ENCODE peak calls at places on chromosomes 12 and 14, in nine cellular contexts. D, H, Q, X, I, V, U, M and G are unnamed samples. For H3K9me2, the result is how much of the 10 kb centered on the place peaks cover.

GRCh38 chr12:57899010-57899662 is 42.2 kb upstream of the ATP23 start:
- DNase-seq in D (no peak), H (peak), Q (peak), X (peak), I (peak), V (peak), U (no peak), M (no peak), G (peak)

GRCh38 chr14:74144789-74145188 is 60.0 kb downstream of the LIN52 start:
- DNase-seq in D (no peak), H (no peak), Q (no peak), X (no peak), I (no peak), V (no peak), U (no peak), M (peak), G (no peak)

GRCh38 chr12:52139579-52140062 is 52.2 kb downstream of the KRT80 start:
- DNase-seq in D (no peak), H (peak), Q (peak), X (peak), I (peak), V (peak), U (peak), M (peak), G (peak)

GRCh38 chr12:52130695-52131094 is 51.2 kb downstream of the SMIM41 start:
- DNase-seq in D (no peak), H (no peak), Q (no peak), X (no peak), I (no peak), V (no peak), U (peak), M (no peak), G (no peak)

GRCh38 chr14:102215071-102215470 is 75.4 kb downstream of the WDR20 start:
- DNase-seq in D (no peak), H (no peak), Q (no peak), X (peak), I (no peak), V (peak), U (no peak), M (no peak), G (no peak)

GRCh38 chr12:114762490-114763110 is 78.6 kb upstream of the TBX3 start:
- DNase-seq in D (no peak), H (no peak), Q (no peak), X (no peak), I (no peak), V (no peak), U (no peak), M (no peak), G (no peak)

GRCh38 chr14:99026471-99026870 is 245.5 kb downstream of the BCL11B start:
- DNase-seq in D (peak), H (no peak), Q (peak), X (no peak), I (no peak), V (peak), U (no peak), M (no peak), G (peak)

GRCh38 chr12:125981610-125982253 is 916.5 kb downstream of the AACS start:
- DNase-seq in D (no peak), H (no peak), Q (no peak), X (no peak), I (no peak), V (no peak), U (no peak), M (peak), G (no peak)

GRCh38 chr12:66719862-66720261 is 41.0 kb upstream of the GRIP1 start:
- DNase-seq in D (no peak), H (no peak), Q (no peak), X (no peak), I (no peak), V (no peak), U (no peak), M (no peak), G (no peak)

GRCh38 chr12:66714709-66715108 is 35.8 kb upstream of the GRIP1 start:
- DNase-seq in D (no peak), H (no peak), Q (no peak), X (no peak), I (no peak), V (no peak), U (no peak), M (no peak), G (no peak)

GRCh38 chr12:66713984-66714383 is 35.1 kb upstream of the GRIP1 start:
- DNase-seq in D (no peak), H (peak), Q (no peak), X (no peak), I (no peak), V (no peak), U (no peak), M (no peak), G (no peak)

GRCh38 chr12:66716522-66716921 is 37.6 kb upstream of the GRIP1 start:
- DNase-seq in D (no peak), H (no peak), Q (no peak), X (no peak), I (no peak), V (no peak), U (no peak), M (no peak), G (no peak)

GRCh38 chr12:66717049-66717448 is 38.2 kb upstream of the GRIP1 start:
- DNase-seq in D (no peak), H (no peak), Q (no peak), X (no peak), I (no peak), V (peak), U (no peak), M (no peak), G (no peak)
- H3K9me2 ChIP-seq in D (under half), H (under half), Q (under half), X (under half), I (under half), V (under half), U (under half), M (under half), G (under half)

GRCh38 chr14:67532998-67533753 is at the start of gene PLEKHH1:
- DNase-seq in D (peak), H (peak), Q (no peak), X (peak), I (peak), V (peak), U (peak), M (peak), G (peak)
- H2AFZ ChIP-seq in D (peak), H (peak), Q (no peak), X (peak), I (peak), V (peak), U (peak), M (peak), G (peak)

DNA sequence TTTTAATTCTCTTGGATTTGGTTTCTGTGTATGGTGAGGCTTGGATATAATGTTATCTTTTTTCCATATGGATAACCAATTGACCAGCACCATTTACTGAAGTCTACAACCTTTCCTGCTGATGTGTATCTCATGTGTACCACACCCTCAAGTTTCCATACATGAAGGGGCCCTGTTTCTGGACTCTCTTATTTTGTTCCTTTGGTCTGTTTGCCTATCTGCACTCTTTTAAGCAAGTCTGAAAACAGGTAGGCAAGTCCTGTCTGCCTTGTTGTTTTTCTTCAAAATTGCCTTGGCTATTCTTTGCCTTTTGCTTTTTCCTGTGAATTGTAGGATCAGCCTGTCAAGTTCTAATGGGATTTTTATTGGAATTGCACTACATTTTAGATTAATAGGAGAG is 44.6 kb downstream of the MAX start:
- DNase-seq in D (no peak), H (no peak), Q (no peak), X (no peak), I (no peak), V (no peak), U (no peak), M (no peak), G (no peak)
- H3K9me2 ChIP-seq in D (under half), H (under half), Q (under half), X (under half), I (under half), V (under half), U (under half), M (under half), G (under half)

GRCh38 chr12:68521321-68521839 is 89.3 kb upstream of the RAP1B start:
- DNase-seq in D (no peak), H (no peak), Q (no peak), X (peak), I (no peak), V (peak), U (no peak), M (peak), G (no peak)
- H2AFZ ChIP-seq in D (peak), H (no peak), Q (no peak), X (peak), I (no peak), V (peak), U (no peak), M (peak), G (no peak)

GRCh38 chr12:79842630-79843029 is 92.3 kb downstream of the PPP1R12A start:
- DNase-seq in D (no peak), H (no peak), Q (no peak), X (no peak), I (no peak), V (no peak), U (no peak), M (no peak), G (no peak)

GRCh38 chr12:79847417-79847816 is 87.5 kb downstream of the PPP1R12A start:
- DNase-seq in D (no peak), H (no peak), Q (no peak), X (no peak), I (no peak), V (no peak), U (no peak), M (no peak), G (no peak)

GRCh38 chr12:79841248-79841877 is 93.5 kb downstream of the PPP1R12A start:
- DNase-seq in D (no peak), H (no peak), Q (no peak), X (no peak), I (no peak), V (peak), U (no peak), M (no peak), G (no peak)

GRCh38 chr12:79841878-79842265 is 93.0 kb downstream of the PPP1R12A start:
- DNase-seq in D (no peak), H (no peak), Q (no peak), X (no peak), I (no peak), V (no peak), U (no peak), M (no peak), G (no peak)

GRCh38 chr12:79844693-79845092 is 90.2 kb downstream of the PPP1R12A start:
- DNase-seq in D (peak), H (no peak), Q (no peak), X (peak), I (peak), V (peak), U (peak), M (peak), G (no peak)
- H3K9me2 ChIP-seq in D (under half), H (under half), Q (under half), X (under half), I (under half), V (under half), U (under half), M (under half), G (under half)

GRCh38 chr14:68825729-68826128 is 32.9 kb upstream of the ZFP36L1 start:
- DNase-seq in D (no peak), H (no peak), Q (no peak), X (no peak), I (no peak), V (no peak), U (no peak), M (peak), G (no peak)
- H2AFZ ChIP-seq in D (no peak), H (no peak), Q (no peak), X (no peak), I (no peak), V (no peak), U (peak), M (no peak), G (no peak)

GRCh38 chr12:132182206-132182710 is 38.0 kb downstream of the NOC4L start:
- DNase-seq in D (no peak), H (no peak), Q (no peak), X (no peak), I (no peak), V (no peak), U (no peak), M (no peak), G (no peak)
- H3K9me2 ChIP-seq in D (under half), H (under half), Q (under half), X (under half), I (under half), V (under half), U (under half), M (under half), G (under half)

DNA sequence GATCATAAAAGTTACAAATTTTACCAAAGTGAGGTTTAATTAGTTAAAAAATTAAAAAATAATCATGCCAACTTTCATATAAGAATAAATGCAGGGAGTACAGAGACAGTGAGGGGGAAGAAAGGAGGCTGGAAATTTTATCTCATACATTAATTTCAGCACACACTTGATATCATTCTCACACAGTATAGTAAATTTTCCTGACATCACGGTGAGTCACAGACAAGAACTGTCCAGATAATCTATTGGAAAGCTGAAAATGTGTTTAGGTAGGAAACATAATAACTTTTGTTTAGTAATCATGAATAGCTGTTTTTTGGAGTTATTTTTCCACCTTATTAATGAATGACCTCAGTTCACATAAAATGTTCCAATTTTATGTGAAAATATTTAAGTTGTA is 1204.8 kb downstream of the GALC start:
- DNase-seq in D (no peak), H (no peak), Q (no peak), X (no peak), I (no peak), V (no peak), U (no peak), M (no peak), G (no peak)
- H2AFZ ChIP-seq in D (no peak), H (no peak), Q (no peak), X (no peak), I (no peak), V (no peak), U (no peak), M (no peak), G (no peak)